ENCODE peak calls at places on chromosomes 11 and 22, in five cellular contexts. K is GM23338, W is stomach, G is HCT116, O is SK-N-MC. V is an unnamed sample.

GRCh38 chr11:124760205-124760652 is 1.9 kb downstream of the ESAM start:
- DNase-seq in K (no peak), W (no peak), G (no peak), O (no peak), V (no peak)

GRCh38 chr22:44678980-44679647 is 22.9 kb upstream of the PRR5 start:
- DNase-seq in K (no peak), W (no peak), G (no peak), O (no peak), V (no peak)

GRCh38 chr22:22799561-22799960 is 88.1 kb upstream of the IGLL5 start:
- DNase-seq in K (no peak), W (no peak), G (no peak), O (no peak), V (no peak)

GRCh38 chr11:65922565-65922964 is 3.3 kb downstream of the DRAP1 start:
- DNase-seq in K (no peak), W (no peak), G (no peak), O (no peak), V (peak; percentile 53)

GRCh38 chr11:61814958-61815789 is 1.6 kb downstream of the FADS1 start:
- DNase-seq in K (peak; percentile 97), W (peak; percentile 94), G (peak; percentile 97), O (no peak), V (peak; percentile 84)

GRCh38 chr11:108131993-108132392 is 10.6 kb downstream of the ACAT1 start:
- DNase-seq in K (no peak), W (no peak), G (no peak), O (no peak), V (no peak)

GRCh38 chr22:19816372-19817119 is 38.1 kb downstream of the GNB1L start:
- DNase-seq in K (no peak), W (peak; percentile 9), G (no peak), O (no peak), V (no peak)

GRCh38 chr11:120912504-120912903 is 111.4 kb upstream of the TBCEL start:
- DNase-seq in K (peak; percentile 77), W (no peak), G (peak; percentile 53), O (no peak), V (no peak)

GRCh38 chr11:74546752-74547151 is 45.6 kb upstream of the POLD3 start:
- DNase-seq in K (no peak), W (peak; percentile 82), G (no peak), O (no peak), V (no peak)

GRCh38 chr11:132445966-132446365 is 1075.6 kb downstream of the NTM start:
- DNase-seq in K (no peak), W (no peak), G (no peak), O (no peak), V (no peak)

GRCh38 chr11:118276422-118276821 is 12.3 kb upstream of the MPZL2 start:
- DNase-seq in K (no peak), W (no peak), G (no peak), O (no peak), V (no peak)

GRCh38 chr22:46777609-46777970 is 15.1 kb downstream of the TBC1D22A start:
- DNase-seq in K (no peak), W (peak; percentile 43), G (no peak), O (no peak), V (peak; percentile 75)

GRCh38 chr11:64419818-64420485 is 61.0 kb downstream of the RPS6KA4 start:
- DNase-seq in K (no peak), W (no peak), G (no peak), O (peak; percentile 65), V (no peak)

GRCh38 chr11:118889796-118890195 is 6.1 kb downstream of the CXCR5 start:
- DNase-seq in K (no peak), W (no peak), G (no peak), O (no peak), V (no peak)

GRCh38 chr11:119222308-119222707 is 16.2 kb downstream of the CBL start:
- DNase-seq in K (no peak), W (no peak), G (no peak), O (no peak), V (no peak)

GRCh38 chr11:35511666-35512065 is 13.8 kb downstream of the PAMR1 start:
- DNase-seq in K (no peak), W (no peak), G (no peak), O (no peak), V (no peak)

GRCh38 chr11:34126959-34127848 is 21.8 kb downstream of the NAT10 start:
- DNase-seq in K (no peak), W (no peak), G (no peak), O (no peak), V (no peak)

GRCh38 chr11:100777736-100778135 is 90.6 kb downstream of the ARHGAP42 start:
- DNase-seq in K (no peak), W (no peak), G (no peak), O (no peak), V (no peak)

GRCh38 chr11:9462172-9462799 is 1.5 kb downstream of the ZNF143 start:
- DNase-seq in K (peak; percentile 14), W (no peak), G (no peak), O (no peak), V (no peak)

GRCh38 chr11:32045456-32045855 is 45.4 kb upstream of the RCN1 start:
- DNase-seq in K (no peak), W (no peak), G (no peak), O (no peak), V (no peak)

GRCh38 chr11:34044664-34045485 is 6.7 kb upstream of the CAPRIN1 start:
- DNase-seq in K (peak; percentile 77), W (no peak), G (peak; percentile 41), O (no peak), V (no peak)

GRCh38 chr22:31341386-31342088 is 4.6 kb downstream of the PATZ1 start:
- DNase-seq in K (no peak), W (no peak), G (no peak), O (no peak), V (no peak)

GRCh38 chr11:95084509-95084908 is 5.1 kb upstream of the ENDOD1 start:
- DNase-seq in K (no peak), W (no peak), G (no peak), O (no peak), V (no peak)

GRCh38 chr11:8252946-8253345 is 10.7 kb downstream of the LMO1 start:
- DNase-seq in K (no peak), W (no peak), G (no peak), O (no peak), V (no peak)

GRCh38 chr11:75553889-75554257 is 8.2 kb upstream of the SERPINH1 start:
- DNase-seq in K (no peak), W (no peak), G (no peak), O (no peak), V (no peak)

GRCh38 chr11:9956483-9956882 is 292.6 kb downstream of the SWAP70 start:
- DNase-seq in K (no peak), W (no peak), G (no peak), O (no peak), V (no peak)

GRCh38 chr11:93984205-93984586 is 37.0 kb upstream of the HEPHL1 start:
- DNase-seq in K (no peak), W (no peak), G (no peak), O (no peak), V (no peak)

GRCh38 chr11:93988912-93989311 is 32.2 kb upstream of the HEPHL1 start:
- DNase-seq in K (no peak), W (no peak), G (no peak), O (no peak), V (no peak)

GRCh38 chr11:93988455-93988854 is 32.7 kb upstream of the HEPHL1 start:
- DNase-seq in K (no peak), W (no peak), G (no peak), O (no peak), V (no peak)

GRCh38 chr11:93983542-93984204 is 37.5 kb upstream of the HEPHL1 start:
- DNase-seq in K (no peak), W (no peak), G (no peak), O (no peak), V (no peak)

DNA sequence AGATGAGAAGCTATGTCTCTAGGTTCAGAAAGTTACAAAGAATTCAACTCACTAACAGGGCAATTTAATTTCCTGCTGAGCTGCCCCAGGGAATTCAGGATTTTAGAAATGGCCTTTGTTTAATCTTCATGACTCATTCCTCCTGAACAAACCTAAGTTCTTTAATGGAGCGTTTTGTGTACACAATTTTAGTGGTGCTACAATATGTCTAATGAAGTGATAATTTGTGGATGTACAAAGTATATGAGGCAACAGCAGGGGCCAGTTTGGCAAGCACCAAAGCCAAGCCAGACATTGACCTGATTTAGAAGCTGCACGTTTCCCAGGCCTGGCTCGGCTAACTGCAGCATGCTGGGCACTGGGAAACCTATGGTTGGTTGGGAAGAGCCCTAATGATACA is 34.4 kb upstream of the HEPHL1 start:
- DNase-seq in K (no peak), W (peak; percentile 48), G (peak; percentile 8), O (no peak), V (no peak)
- TF ChIP-seq POLR2AphosphoS5 in K (no peak), W (no peak), G (no peak), O (no peak), V (no peak)

DNA sequence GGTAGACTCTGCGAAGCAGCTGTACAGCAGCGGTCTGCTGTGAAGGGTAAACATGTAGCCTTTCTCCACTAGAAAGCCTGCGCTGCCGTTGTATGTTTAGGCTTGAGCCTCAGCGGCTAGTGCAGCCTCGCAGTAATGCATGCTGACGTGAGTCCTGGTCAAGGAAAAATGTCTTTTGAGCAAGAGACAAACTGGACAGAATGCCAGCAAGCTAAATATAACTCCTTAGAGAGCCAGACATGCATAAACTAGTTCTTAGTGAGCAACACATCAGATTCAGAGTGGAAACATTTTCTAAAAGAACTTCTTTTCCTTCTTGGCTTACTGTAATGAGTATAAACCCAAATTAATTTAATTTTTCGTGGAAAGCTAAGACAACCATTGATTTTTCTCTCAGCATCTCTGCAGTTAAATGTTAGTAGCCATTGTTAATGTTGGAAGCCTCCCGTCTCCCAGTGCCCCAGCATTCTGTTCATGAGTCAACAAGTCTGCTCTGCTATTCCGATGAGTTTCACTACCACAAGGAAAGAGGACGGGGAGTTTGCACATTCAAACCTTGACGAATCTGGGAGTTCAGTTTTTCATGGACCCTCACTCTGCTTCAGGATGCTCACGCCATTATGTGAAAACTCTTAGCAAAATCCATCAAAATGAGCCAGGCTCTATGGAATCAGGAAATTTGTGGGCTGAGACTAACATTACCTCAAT is 51.4 kb downstream of the JAM3 start:
- DNase-seq in K (no peak), W (peak; percentile 35), G (no peak), O (no peak), V (no peak)
- TF ChIP-seq POLR2AphosphoS5 in K (no peak), W (peak; percentile 73), G (no peak), O (no peak), V (no peak)

GRCh38 chr11:114219559-114220349 is 76.4 kb upstream of the NNMT start:
- DNase-seq in K (no peak), W (no peak), G (no peak), O (no peak), V (no peak)
- TF ChIP-seq POLR2AphosphoS5 in K (no peak), W (peak; percentile 73), G (no peak), O (no peak), V (no peak)

DNA sequence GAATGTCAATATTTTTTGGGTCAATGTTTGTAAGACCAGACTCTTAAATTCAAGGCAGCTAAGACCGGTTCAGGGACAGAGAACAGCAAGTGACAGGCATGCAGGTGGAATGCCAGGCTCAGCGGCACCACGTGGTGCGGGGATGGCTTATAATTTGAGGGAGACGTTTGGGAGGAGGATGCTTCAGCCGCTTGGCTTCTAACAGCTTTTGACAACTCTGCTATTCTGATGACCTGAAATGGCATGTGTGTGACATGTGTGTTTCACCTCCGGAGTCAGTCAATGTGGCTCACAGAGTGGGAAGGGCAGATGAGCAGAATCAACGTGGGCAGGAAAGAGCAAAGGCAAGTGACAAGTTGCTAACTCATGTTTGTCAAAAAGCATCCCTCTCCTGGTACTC is 228.3 kb downstream of the KIRREL3 start:
- DNase-seq in K (no peak), W (no peak), G (no peak), O (no peak), V (no peak)
- TF ChIP-seq POLR2AphosphoS5 in K (no peak), W (no peak), G (no peak), O (no peak), V (no peak)